ENCODE peak calls at places on chromosomes 4 and X, in six cellular contexts. I, A, R, Z, K and X are unnamed samples.

GRCh38 chr4:114028071-114028470 is 48.6 kb upstream of the ARSJ start:
- DNase-seq in I (no peak), R (no peak), Z (no peak), K (no peak), A (no peak), X (no peak)

GRCh38 chrX:55312655-55313054 is 47.9 kb upstream of the PAGE3 start:
- DNase-seq in R (no peak), I (no peak), K (no peak), Z (no peak), A (no peak), X (no peak)

GRCh38 chrX:39985551-39985950 is 112.2 kb downstream of the BCOR start:
- DNase-seq in I (no peak), R (peak; percentile 40), K (no peak), Z (no peak), A (no peak), X (no peak)

GRCh38 chr4:17142232-17142711 is 243.8 kb upstream of the LDB2 start:
- DNase-seq in I (no peak), Z (no peak), K (no peak), A (no peak), R (no peak), X (no peak)

GRCh38 chr4:81486502-81486901 is 14.8 kb upstream of the RASGEF1B start:
- DNase-seq in I (no peak), A (no peak), Z (no peak), R (no peak), K (no peak), X (no peak)

GRCh38 chr4:76673361-76673760 is 224.6 kb downstream of the SOWAHB start:
- DNase-seq in I (no peak), A (no peak), R (no peak), K (no peak), Z (no peak), X (no peak)

GRCh38 chr4:90099795-90100194 is 27.4 kb upstream of the CCSER1 start:
- DNase-seq in R (no peak), K (no peak), Z (no peak), I (no peak), A (no peak), X (no peak)

GRCh38 chr4:151921371-151921770 is 160.6 kb upstream of the GATB start:
- DNase-seq in A (no peak), Z (no peak), R (no peak), I (no peak), K (no peak), X (no peak)

GRCh38 chr4:71231073-71231752 is 107.6 kb upstream of the SLC4A4 start:
- DNase-seq in K (no peak), I (no peak), Z (no peak), A (no peak), R (no peak), X (no peak)

GRCh38 chrX:76127341-76127740 is 45.5 kb upstream of the PBDC1 start:
- DNase-seq in R (no peak), Z (no peak), K (no peak), I (no peak), A (no peak), X (no peak)

GRCh38 chr4:10109995-10110670 is 6.5 kb downstream of the WDR1 start:
- DNase-seq in K (no peak), Z (no peak), I (no peak), A (no peak), R (no peak), X (no peak)

GRCh38 chr4:10106421-10107039 is 10.1 kb downstream of the WDR1 start:
- DNase-seq in I (peak; percentile 49), K (no peak), Z (no peak), R (no peak), A (peak; percentile 23), X (no peak)

GRCh38 chr4:10108818-10109783 is 7.5 kb downstream of the WDR1 start:
- DNase-seq in A (no peak), Z (no peak), I (no peak), R (no peak), K (no peak), X (no peak)

GRCh38 chr4:10107111-10108091 is 9.2 kb downstream of the WDR1 start:
- DNase-seq in K (no peak), A (no peak), R (no peak), Z (peak; percentile 45), I (no peak), X (no peak)

DNA sequence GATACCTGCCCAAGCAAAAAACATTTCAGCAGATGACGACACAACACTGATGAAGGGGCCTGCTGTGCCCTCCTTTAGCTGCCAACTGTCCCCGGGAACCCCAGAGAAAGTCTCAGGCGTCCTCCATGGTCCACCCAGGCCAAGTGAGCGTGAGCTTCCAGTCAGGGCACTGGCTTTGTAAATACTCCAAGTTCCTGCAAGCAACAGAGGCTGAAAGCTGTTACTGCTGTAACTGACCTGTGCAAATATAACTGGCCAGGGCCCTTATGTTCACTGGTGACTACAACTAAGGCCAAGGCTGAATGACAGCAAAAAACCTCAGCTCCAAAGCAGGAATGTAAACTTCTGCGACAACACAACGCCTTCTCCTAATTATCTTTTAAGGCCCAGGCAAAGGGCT is 8.2 kb downstream of the WDR1 start:
- DNase-seq in R (no peak), K (no peak), I (no peak), A (no peak), Z (no peak), X (no peak)
- TF ChIP-seq POLR2AphosphoS5 in R (no peak), K (peak; percentile 42), I (no peak), A (peak; percentile 1), Z (no peak), X (no peak)

GRCh38 chr4:184538023-184538599 is 63.8 kb upstream of the IRF2 start:
- DNase-seq in K (peak; percentile 83), I (peak; percentile 80), Z (no peak), R (peak; percentile 85), A (peak; percentile 27), X (no peak)
- TF ChIP-seq POLR2A in K (no peak), I (no peak), Z (no peak), R (no peak), A (no peak), X (no peak)

DNA sequence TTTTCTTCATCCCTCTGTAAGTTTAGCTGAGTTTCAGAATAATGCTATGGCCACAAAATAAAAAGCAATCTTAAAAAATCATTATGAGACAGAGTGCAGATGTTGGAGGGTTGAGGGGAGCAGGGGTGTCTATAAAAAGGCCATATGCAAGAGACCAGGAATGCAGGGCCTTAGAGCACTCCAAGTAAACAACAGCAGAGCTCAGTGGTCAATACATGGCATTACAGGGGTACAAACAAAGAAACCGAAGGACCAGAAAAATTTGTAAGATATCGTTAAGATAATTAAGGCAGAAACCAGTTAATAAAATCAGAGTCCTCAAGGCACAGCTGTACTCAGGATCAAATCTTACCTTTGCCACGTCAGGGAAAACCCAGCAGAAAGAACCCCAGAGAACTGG is 28.4 kb upstream of the NDST3 start:
- DNase-seq in R (no peak), A (no peak), I (no peak), Z (no peak), K (no peak), X (no peak)
- TF ChIP-seq TAF1 in R (no peak), A (no peak), I (no peak), Z (no peak), K (no peak), X (no peak)

DNA sequence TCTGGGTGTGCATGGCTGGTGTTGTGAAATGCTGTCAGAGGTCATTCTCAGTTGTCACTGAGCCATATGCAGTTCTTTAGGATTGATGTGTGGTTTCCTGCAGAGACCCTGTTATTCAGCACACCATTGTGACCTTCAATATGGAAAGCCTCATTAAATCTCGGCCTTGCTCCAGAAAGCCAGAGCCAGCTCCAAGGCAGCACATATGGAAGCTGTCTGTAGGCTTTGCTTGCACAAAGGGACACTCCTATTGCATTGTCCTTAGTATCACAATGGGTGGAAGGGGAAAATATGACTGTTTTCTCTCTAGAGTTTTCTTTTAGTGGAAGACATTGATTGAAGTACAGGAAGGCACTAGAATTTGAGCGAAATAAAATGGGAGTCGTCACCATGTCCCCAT is 179.0 kb downstream of the CEP135 start:
- DNase-seq in Z (no peak), A (no peak), I (no peak), R (no peak), K (no peak), X (no peak)
- TF ChIP-seq POLR2AphosphoS5 in Z (no peak), A (no peak), I (no peak), R (no peak), K (no peak), X (no peak)

GRCh38 chrX:154749856-154750255 is 1.0 kb downstream of the GAB3 start:
- DNase-seq in Z (no peak), I (no peak), K (no peak), A (no peak), R (no peak), X (no peak)
- TF ChIP-seq POLR2A in Z (no peak), I (no peak), K (no peak), A (no peak), R (no peak), X (no peak)

DNA sequence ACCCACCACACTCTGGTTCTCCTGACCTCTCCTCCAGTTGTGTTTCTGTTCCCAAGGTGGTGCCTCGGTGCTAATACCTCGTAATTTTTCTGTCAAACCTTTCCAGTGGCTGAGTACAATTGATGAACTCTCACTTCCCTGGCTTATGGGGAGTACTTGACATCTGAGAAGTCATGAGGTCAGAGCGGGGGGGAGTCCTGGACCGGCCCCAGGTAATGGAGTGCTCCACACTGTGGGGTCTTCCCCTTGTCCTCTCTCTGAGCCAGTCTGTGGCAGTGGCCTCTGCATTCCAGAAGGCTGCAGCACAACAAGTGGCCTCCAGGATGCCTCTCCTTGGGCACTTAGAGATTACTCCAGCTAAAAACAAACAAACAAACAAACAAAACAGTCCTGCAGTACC is 122.5 kb upstream of the TRIM2 start:
- DNase-seq in K (no peak), A (no peak), I (no peak), R (no peak), Z (peak; percentile 39), X (no peak)
- TF ChIP-seq TAF1 in K (no peak), A (no peak), I (no peak), R (no peak), Z (no peak), X (no peak)

GRCh38 chr4:73816814-73817213 is 19.7 kb upstream of the CXCL6 start:
- DNase-seq in K (no peak), A (no peak), I (no peak), R (no peak), Z (no peak), X (no peak)
- TF ChIP-seq POLR2AphosphoS5 in K (no peak), A (no peak), I (no peak), R (no peak), Z (no peak), X (no peak)

GRCh38 chr4:180100433-180101344 is 2142.5 kb upstream of the TENM3 start:
- DNase-seq in K (no peak), R (no peak), I (no peak), A (no peak), Z (no peak), X (no peak)
- TF ChIP-seq POLR2A in K (no peak), R (no peak), I (no peak), A (no peak), Z (no peak), X (no peak)

GRCh38 chr4:147408189-147408588 is 72.7 kb upstream of the EDNRA start:
- DNase-seq in Z (no peak), K (no peak), R (no peak), A (no peak), I (no peak), X (no peak)
- TF ChIP-seq TAF1 in Z (no peak), K (no peak), R (no peak), A (no peak), I (no peak), X (no peak)

GRCh38 chr4:42709392-42710065 is 52.6 kb upstream of the ATP8A1 start:
- DNase-seq in Z (no peak), R (no peak), A (no peak), I (no peak), K (no peak), X (no peak)
- TF ChIP-seq POLR2AphosphoS5 in Z (no peak), R (no peak), A (no peak), I (no peak), K (no peak), X (no peak)